ENCODE peak calls at places on chromosomes 12 and 14, in ten cellular contexts. J is foreskin fibroblast; C is neural crest cell; M is AG10803; P is adipocyte; E is lung microvascular endothelial cell; D is AG20443; A is T follicular helper cell; Q is activated naive CD4-positive, alpha-beta T cell; Z is activated CD4-positive, CD25-positive, alpha-beta regulatory T cell treated with anti-CD3 and anti-CD28 coated beads, Interleukin-2, amount 50 U/mL, for 16 hours. K is an unnamed sample.

GRCh38 chr12:11657511-11657910 is 8.0 kb downstream of the ETV6 start:
- DNase-seq in Q (no peak), D (no peak), E (peak), Z (no peak), P (no peak), A (no peak), C (no peak), M (no peak), J (peak), K (no peak)

GRCh38 chr12:109923038-109923437 is 23.0 kb downstream of the TCHP start:
- DNase-seq in C (no peak), J (no peak), Q (no peak), P (no peak), E (no peak), D (no peak), Z (no peak), A (no peak), M (no peak), K (no peak)

GRCh38 chr14:94305620-94306019 is 12.6 kb upstream of the SERPINA10 start:
- DNase-seq in Z (no peak), D (no peak), J (no peak), Q (no peak), C (no peak), E (no peak), P (no peak), M (no peak), A (no peak), K (no peak)

GRCh38 chr12:2891240-2892053 is 756 bp downstream of the TULP3 start:
- DNase-seq in E (peak), Z (no peak), D (peak), A (peak), P (peak), M (peak), C (peak), Q (peak), J (peak), K (peak)

GRCh38 chr14:64645220-64645891 is 58.9 kb upstream of the PLEKHG3 start:
- DNase-seq in E (peak), J (peak), D (peak), Q (no peak), Z (no peak), A (no peak), M (peak), C (no peak), P (peak), K (no peak)

GRCh38 chr12:28180791-28181190 is 9.5 kb upstream of the CCDC91 start:
- DNase-seq in A (no peak), J (no peak), Q (no peak), E (no peak), Z (no peak), P (no peak), C (no peak), D (no peak), M (peak), K (no peak)

GRCh38 chr14:22412936-22413411 is 176.1 kb downstream of the DAD1 start:
- DNase-seq in D (no peak), M (peak), C (peak), J (peak), E (no peak), Q (no peak), Z (no peak), P (no peak), A (no peak), K (no peak)

GRCh38 chr14:23154876-23155587 is 28.4 kb downstream of the SLC7A8 start:
- DNase-seq in C (no peak), D (peak), J (peak), Q (no peak), A (no peak), E (peak), Z (no peak), P (peak), M (peak), K (no peak)

GRCh38 chr12:57037264-57037663 is 12.7 kb downstream of the MYO1A start:
- DNase-seq in M (no peak), A (no peak), P (no peak), E (no peak), Z (no peak), Q (no peak), D (no peak), J (no peak), C (no peak), K (no peak)

GRCh38 chr14:29518335-29518734 is 409.3 kb downstream of the PRKD1 start:
- DNase-seq in J (peak), P (peak), C (no peak), A (no peak), D (no peak), Q (no peak), E (peak), Z (no peak), M (peak), K (no peak)

GRCh38 chr12:114272071-114272470 is 133.9 kb downstream of the TBX5 start:
- DNase-seq in C (no peak), J (no peak), Z (no peak), Q (no peak), E (no peak), M (no peak), P (no peak), D (no peak), A (no peak), K (no peak)